ENCODE peak calls at places on chromosomes 2 and 18, in four cellular contexts. J, L, H and V are unnamed samples.

GRCh38 chr18:61998957-61999356 is 106.2 kb upstream of the RNF152 start:
- DNase-seq in J (no peak), L (no peak), H (no peak), V (no peak)

GRCh38 chr2:85913854-85914524 is 25.2 kb upstream of the ST3GAL5 start:
- DNase-seq in J (no peak), H (no peak), L (no peak), V (no peak)

GRCh38 chr2:173652731-173653426 is 298.2 kb downstream of the CDCA7 start:
- DNase-seq in J (no peak), L (no peak), H (no peak), V (no peak)

GRCh38 chr2:74845217-74845751 is 11.4 kb downstream of the HK2 start:
- DNase-seq in L (peak; percentile 82), H (peak; percentile 39), J (peak; percentile 76), V (no peak)

GRCh38 chr2:95329891-95330822 is 33.0 kb downstream of the KCNIP3 start:
- DNase-seq in J (no peak), L (no peak), H (no peak), V (no peak)

GRCh38 chr2:229519655-229520054 is 194.7 kb downstream of the DNER start:
- DNase-seq in H (no peak), L (no peak), J (no peak), V (no peak)

GRCh38 chr2:24985406-24985805 is 13.7 kb upstream of the DNAJC27 start:
- DNase-seq in H (no peak), J (no peak), L (no peak), V (no peak)

GRCh38 chr2:225570000-225570399 is 170.5 kb downstream of the NYAP2 start:
- DNase-seq in J (no peak), L (no peak), H (no peak), V (no peak)

GRCh38 chr18:48153641-48154481 is 223.4 kb upstream of the SMAD2 start:
- DNase-seq in L (no peak), J (peak; percentile 10), H (no peak), V (no peak)

GRCh38 chr18:77035380-77035779 is 97.2 kb downstream of the MBP start:
- DNase-seq in L (no peak), J (no peak), H (no peak), V (no peak)

GRCh38 chr2:85238607-85239006 is 89.2 kb downstream of the TGOLN2 start:
- DNase-seq in H (no peak), J (no peak), L (no peak), V (no peak)

GRCh38 chr2:157903051-157903625 is 27.0 kb upstream of the ACVR1 start:
- DNase-seq in L (no peak), J (no peak), H (no peak), V (no peak)

GRCh38 chr2:157899125-157899839 is 23.2 kb upstream of the ACVR1 start:
- DNase-seq in J (no peak), L (no peak), H (no peak), V (no peak)

GRCh38 chr2:157900684-157901083 is 24.6 kb upstream of the ACVR1 start:
- DNase-seq in J (no peak), H (no peak), L (no peak), V (no peak)

GRCh38 chr2:157900203-157900602 is 24.1 kb upstream of the ACVR1 start:
- DNase-seq in L (no peak), J (no peak), H (no peak), V (no peak)

GRCh38 chr2:157901325-157901724 is 25.2 kb upstream of the ACVR1 start:
- DNase-seq in J (peak; percentile 18), L (no peak), H (no peak), V (no peak)
- TF ChIP-seq CTCF in J (no peak), L (no peak), H (no peak), V (peak; percentile 18)

GRCh38 chr2:236354973-236355595 is 90.9 kb upstream of the ASB18 start:
- DNase-seq in J (peak; percentile 11), L (no peak), H (no peak), V (no peak)

GRCh38 chr2:236354056-236354940 is 90.1 kb upstream of the ASB18 start:
- DNase-seq in J (no peak), H (no peak), L (no peak), V (no peak)

GRCh38 chr2:236352761-236353593 is 88.8 kb upstream of the ASB18 start:
- DNase-seq in H (no peak), L (no peak), J (peak; percentile 45), V (no peak)

GRCh38 chr2:236351966-236352525 is 87.8 kb upstream of the ASB18 start:
- DNase-seq in L (no peak), J (no peak), H (no peak), V (no peak)

GRCh38 chr2:236353594-236353942 is 89.4 kb upstream of the ASB18 start:
- DNase-seq in J (no peak), L (no peak), H (no peak), V (no peak)
- TF ChIP-seq CTCF in J (no peak), L (no peak), H (no peak), V (no peak)

GRCh38 chr2:176638167-176639015 is 369.1 kb downstream of the MTX2 start:
- DNase-seq in J (peak; percentile 82), L (peak; percentile 86), H (peak; percentile 83), V (peak; percentile 41)
- TF ChIP-seq CTCF in J (peak; percentile 72), L (peak; percentile 13), H (peak; percentile 74), V (peak; percentile 84)

GRCh38 chr18:22490429-22490846 is 72.7 kb upstream of the CTAGE1 start:
- DNase-seq in L (no peak), H (no peak), J (no peak), V (no peak)
- TF ChIP-seq CTCF in L (no peak), H (no peak), J (no peak), V (no peak)

DNA sequence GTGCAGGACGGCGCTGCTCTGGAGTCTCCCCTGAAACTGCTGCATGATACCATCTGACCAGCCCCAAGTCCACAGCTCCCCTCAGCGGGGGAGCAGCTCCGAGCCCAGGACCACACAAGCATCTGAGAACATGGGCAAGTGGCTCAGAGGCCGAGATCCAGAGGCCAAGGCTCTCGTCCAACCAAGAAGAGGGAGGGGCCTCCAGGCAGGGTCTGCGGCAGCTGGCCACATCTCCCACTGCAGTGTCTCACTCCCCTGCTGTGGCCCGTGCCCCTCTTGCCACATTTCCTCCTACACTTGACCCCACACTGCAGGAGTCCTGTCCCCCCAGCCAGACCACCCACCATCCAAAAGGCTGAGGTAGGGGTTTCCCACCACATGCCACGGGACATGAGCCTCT is 50.2 kb downstream of the TFCP2L1 start:
- DNase-seq in H (no peak), L (no peak), J (no peak), V (no peak)
- TF ChIP-seq CTCF in H (no peak), L (no peak), J (no peak), V (no peak)

DNA sequence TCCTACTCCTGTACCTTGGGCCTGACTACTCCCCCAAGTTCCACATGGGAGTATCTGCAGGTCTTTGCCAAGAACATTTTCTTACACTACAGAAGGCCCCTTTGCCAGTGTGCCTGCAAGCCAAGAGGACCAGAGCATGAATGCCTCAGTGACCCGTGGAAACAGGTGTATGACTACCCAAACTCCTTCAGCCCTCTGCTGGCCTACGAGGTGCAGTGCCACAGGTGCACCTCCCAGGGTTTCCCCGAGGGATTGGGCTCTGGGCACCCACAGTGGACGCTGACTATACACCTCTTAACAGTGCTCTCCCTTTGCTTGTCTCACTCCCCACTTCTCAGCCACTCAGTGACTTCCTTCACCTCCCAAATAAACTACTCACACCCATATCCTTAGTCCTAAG is 91.4 kb downstream of the COL6A3 start:
- DNase-seq in J (no peak), L (no peak), H (no peak), V (no peak)
- TF ChIP-seq CTCF in J (no peak), L (no peak), H (no peak), V (peak; percentile 17)